ENCODE peak calls at places on chromosomes 3 and 15, in seven cellular contexts. R is hepatic stellate cell; X is mucosa of gallbladder; U is HTR-8/SVneo; C is stimulated activated CD4-positive, alpha-beta T cell treated with anti-CD3 and anti-CD28 coated beads, TNF-alpha, amount 100 ng/mL, for 1 hour; M is OCI-LY7; Q is fibroblast of the aortic adventitia. H is an unnamed sample.

GRCh38 chr3:74328505-74328904 is 286.0 kb downstream of the CNTN3 start:
- DNase-seq in R (no peak), U (no peak), M (no peak), Q (no peak), C (no peak), X (no peak), H (no peak)

GRCh38 chr3:179373938-179374337 is 26.4 kb downstream of the MFN1 start:
- DNase-seq in R (no peak), U (no peak), M (no peak), X (no peak), C (no peak), Q (no peak), H (no peak)

GRCh38 chr3:191376742-191377141 is 46.4 kb upstream of the UTS2B start:
- DNase-seq in Q (peak; percentile 74), C (no peak), R (peak; percentile 18), M (no peak), X (no peak), U (peak; percentile 42), H (no peak)

GRCh38 chr3:43413676-43414368 is 127.5 kb downstream of the SNRK start:
- DNase-seq in M (no peak), R (no peak), X (no peak), C (no peak), Q (no peak), U (no peak), H (no peak)

GRCh38 chr3:112293368-112294321 is at the start of gene SLC9C1:
- DNase-seq in M (peak; percentile 86), Q (peak; percentile 89), C (no peak), R (peak; percentile 26), U (peak; percentile 45), X (peak; percentile 77), H (peak; percentile 15)

GRCh38 chr3:120284702-120285507 is at the start of gene GPR156:
- DNase-seq in M (no peak), X (no peak), R (peak; percentile 45), U (no peak), C (no peak), Q (no peak), H (no peak)

GRCh38 chr3:126971891-126972351 is 11.0 kb upstream of the PLXNA1 start:
- DNase-seq in Q (peak; percentile 52), C (no peak), M (no peak), X (peak; percentile 76), U (no peak), R (peak; percentile 57), H (no peak)

GRCh38 chr3:195888311-195888761 is 20.0 kb downstream of the TNK2 start:
- DNase-seq in Q (no peak), M (no peak), X (no peak), C (no peak), U (no peak), R (no peak), H (no peak)

GRCh38 chr3:36650271-36650671 is 114.1 kb downstream of the DCLK3 start:
- DNase-seq in X (no peak), U (no peak), R (peak; percentile 24), C (no peak), Q (peak; percentile 76), M (no peak), H (no peak)

GRCh38 chr15:65528461-65529060 is 1.7 kb upstream of the HACD3 start:
- DNase-seq in M (no peak), U (no peak), Q (no peak), C (no peak), X (no peak), R (no peak), H (no peak)

GRCh38 chr3:88369767-88370166 is 220.0 kb downstream of the C3orf38 start:
- DNase-seq in Q (no peak), M (no peak), C (no peak), R (no peak), X (no peak), U (no peak), H (no peak)

GRCh38 chr3:16060945-16061344 is 113.5 kb upstream of the GALNT15 start:
- DNase-seq in Q (peak; percentile 95), C (no peak), U (no peak), M (no peak), X (peak; percentile 25), R (peak; percentile 77), H (no peak)

GRCh38 chr3:179957264-179957845 is 79.4 kb downstream of the PEX5L start:
- DNase-seq in X (no peak), Q (no peak), M (no peak), U (no peak), R (no peak), C (no peak), H (no peak)

H was measured in T-helper 1 cell.